ENCODE peak calls at places on chromosomes 2 and 18, in four cellular contexts. Q is CD8-positive, alpha-beta T cell; A is choroid plexus epithelial cell; T is mammary epithelial cell. X is an unnamed sample.

GRCh38 chr18:61924550-61924949 is 31.7 kb upstream of the RNF152 start:
- DNase-seq in Q (no peak), A (no peak), T (no peak), X (no peak)

GRCh38 chr2:232457121-232458011 is 1.4 kb downstream of the ALPI start:
- DNase-seq in A (no peak), Q (no peak), T (no peak), X (no peak)

GRCh38 chr2:51795248-51795888 is 763.4 kb upstream of the NRXN1 start:
- DNase-seq in T (no peak), A (peak), Q (no peak), X (no peak)

GRCh38 chr2:207180741-207181140 is 15.0 kb upstream of the KLF7 start:
- DNase-seq in T (no peak), Q (no peak), A (peak), X (no peak)

GRCh38 chr2:236124182-236124581 is 44.0 kb downstream of the GBX2 start:
- DNase-seq in Q (no peak), A (no peak), T (no peak), X (no peak)

GRCh38 chr2:8285081-8285480 is 396.8 kb upstream of the ID2 start:
- DNase-seq in Q (no peak), A (peak), T (no peak), X (no peak)

GRCh38 chr2:146370821-146371220 is 1474.0 kb upstream of the ACVR2A start:
- DNase-seq in T (no peak), Q (no peak), A (peak), X (no peak)

GRCh38 chr2:85926931-85927527 is 38.2 kb upstream of the ST3GAL5 start:
- DNase-seq in A (no peak), T (no peak), Q (no peak), X (no peak)

GRCh38 chr18:7158201-7158600 is 40.6 kb upstream of the LAMA1 start:
- DNase-seq in A (peak), Q (no peak), T (no peak), X (peak)

GRCh38 chr2:233079953-233080835 is 20.1 kb downstream of the INPP5D start:
- DNase-seq in Q (no peak), A (no peak), T (no peak), X (no peak)

GRCh38 chr2:133674433-133675331 is 106.4 kb upstream of the NCKAP5 start:
- DNase-seq in A (peak), T (peak), Q (no peak), X (peak)

GRCh38 chr2:218852911-218853667 is 6.5 kb upstream of the WNT6 start:
- DNase-seq in Q (peak), A (peak), T (peak), X (no peak)

GRCh38 chr2:130156624-130157004 is 11.7 kb upstream of the CCDC74B start:
- DNase-seq in A (no peak), Q (no peak), T (no peak), X (no peak)

GRCh38 chr2:229268626-229269025 is 2.5 kb downstream of the PID1 start:
- DNase-seq in A (peak), T (no peak), Q (no peak), X (no peak)

GRCh38 chr2:226717719-226718118 is 81.9 kb downstream of the IRS1 start:
- DNase-seq in A (no peak), T (no peak), Q (no peak), X (no peak)

GRCh38 chr2:96427917-96428316 is 77.2 kb downstream of the NEURL3 start:
- DNase-seq in T (peak), Q (no peak), A (peak), X (peak)

GRCh38 chr2:17543848-17544645 is 3.6 kb downstream of the VSNL1 start:
- DNase-seq in A (peak), T (peak), Q (no peak), X (no peak)

GRCh38 chr2:220104871-220105351 is 477.5 kb downstream of the SLC4A3 start:
- DNase-seq in A (peak), Q (no peak), T (peak), X (peak)

GRCh38 chr2:60294901-60295590 is 258.4 kb downstream of the BCL11A start:
- DNase-seq in T (no peak), Q (no peak), A (no peak), X (no peak)

GRCh38 chr2:60292242-60292641 is 261.2 kb downstream of the BCL11A start:
- DNase-seq in T (no peak), Q (no peak), A (no peak), X (no peak)

GRCh38 chr2:60297296-60298010 is 256.0 kb downstream of the BCL11A start:
- DNase-seq in T (no peak), Q (no peak), A (no peak), X (no peak)

GRCh38 chr2:60296219-60296955 is 257.1 kb downstream of the BCL11A start:
- DNase-seq in A (no peak), Q (no peak), T (no peak), X (no peak)

GRCh38 chr2:60295591-60295962 is 257.9 kb downstream of the BCL11A start:
- DNase-seq in T (no peak), Q (no peak), A (no peak), X (no peak)
- TF ChIP-seq CTCF in T (no peak), Q (no peak), A (no peak), X (no peak)

DNA sequence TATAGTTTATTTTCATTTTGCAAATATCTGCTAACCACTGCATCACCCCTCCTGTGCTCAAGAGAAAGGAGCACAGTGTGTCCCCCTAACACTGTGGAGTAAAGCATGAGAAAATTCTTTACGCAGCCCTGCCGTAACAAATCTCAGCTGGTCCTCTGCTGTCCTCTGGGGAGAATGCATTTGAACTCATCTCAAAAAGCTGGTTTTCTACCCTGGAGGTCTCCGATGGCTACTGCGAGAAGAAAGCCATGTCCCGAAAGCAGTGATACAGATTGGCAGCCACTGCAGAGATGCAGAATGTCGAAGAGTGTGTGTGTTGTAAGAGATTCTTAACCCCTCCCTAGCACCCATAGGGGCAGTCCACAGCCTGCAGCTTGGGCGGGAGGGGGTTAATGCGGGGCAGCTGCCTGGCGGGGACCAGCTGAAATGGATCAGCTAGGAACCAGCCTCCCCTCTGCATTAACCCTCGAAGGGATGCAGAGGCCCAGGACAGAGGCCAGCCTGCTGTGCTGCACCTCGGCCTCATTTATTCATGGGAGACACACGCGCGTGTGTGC is 236.0 kb downstream of the ZNF516 start:
- DNase-seq in Q (no peak), A (peak), T (no peak), X (no peak)
- TF ChIP-seq CTCF in Q (no peak), A (peak), T (no peak), X (no peak)

DNA sequence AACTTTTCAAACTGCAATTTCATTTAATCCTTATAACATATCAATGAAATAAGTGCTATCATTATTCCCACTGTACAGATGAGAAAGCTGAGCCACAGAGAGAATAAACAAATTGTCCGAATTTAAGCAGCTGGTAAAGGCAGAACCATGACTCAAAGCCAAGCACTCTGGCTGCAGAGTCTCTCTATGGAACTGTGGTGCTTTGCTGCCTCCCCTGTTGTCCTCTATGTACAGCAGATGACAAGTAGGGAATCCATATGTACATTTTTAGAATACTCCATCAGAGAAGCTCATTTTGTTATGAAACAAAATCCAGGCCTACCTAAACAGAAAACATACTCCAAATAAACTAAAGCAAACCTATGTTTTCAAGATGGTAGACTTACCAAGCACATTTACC is 45.1 kb downstream of the FARSB start:
- DNase-seq in A (peak), T (no peak), Q (no peak), X (no peak)
- TF ChIP-seq CTCF in A (peak), T (no peak), Q (no peak), X (no peak)

DNA sequence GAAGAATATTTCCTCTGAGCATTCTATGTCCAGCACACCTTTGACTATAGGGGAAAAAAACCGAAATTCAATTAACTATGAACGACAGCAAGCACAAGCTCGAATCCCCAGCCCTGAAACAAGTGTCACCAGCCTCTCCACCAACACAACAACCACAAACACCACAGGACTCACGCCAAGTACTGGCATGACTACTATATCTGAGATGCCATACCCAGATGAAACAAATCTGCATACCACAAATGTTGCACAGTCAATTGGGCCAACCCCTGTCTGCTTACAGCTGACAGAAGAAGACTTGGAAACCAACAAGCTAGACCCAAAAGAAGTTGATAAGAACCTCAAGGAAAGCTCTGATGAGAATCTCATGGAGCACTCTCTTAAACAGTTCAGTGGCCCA is 79.4 kb upstream of the FAM117B start:
- DNase-seq in T (no peak), Q (no peak), A (no peak), X (no peak)
- TF ChIP-seq CTCF in T (no peak), Q (no peak), A (no peak), X (no peak)